ENCODE peak calls at places on chromosomes 2 and 18, in nine cellular contexts. B is nucleus accumbens; L is T-helper 2 cell; W is Calu3; M is NCI-H1092; Z is amygdala; I is NCI-H2081; O is left lobe of liver; T is activated CD4-positive, alpha-beta T cell treated with anti-CD3 and anti-CD28 coated beads, Interleukin-2, amount 50 U/mL, for 48 hours. X is an unnamed sample.

GRCh38 chr18:69838620-69839411 is 108.9 kb downstream of the CD226 start:
- DNase-seq in B (no peak), L (no peak), I (no peak), O (no peak), T (peak), M (no peak), W (peak), Z (no peak), X (no peak)

GRCh38 chr2:214014551-214015230 is 396.2 kb upstream of the VWC2L start:
- DNase-seq in I (no peak), W (no peak), O (no peak), T (no peak), L (no peak), B (no peak), Z (no peak), M (no peak), X (no peak)

GRCh38 chr2:1363367-1363766 is 49.9 kb upstream of the TPO start:
- DNase-seq in Z (no peak), I (no peak), M (no peak), L (no peak), O (no peak), B (no peak), W (no peak), T (no peak), X (no peak)

GRCh38 chr2:75130171-75130570 is 69.1 kb downstream of the TACR1 start:
- DNase-seq in O (no peak), M (no peak), W (no peak), Z (no peak), B (no peak), L (no peak), I (no peak), T (no peak), X (no peak)

GRCh38 chr18:32048507-32049091 is 30.0 kb downstream of the RNF125 start:
- DNase-seq in O (peak), B (no peak), T (no peak), L (no peak), M (no peak), W (no peak), Z (no peak), I (no peak), X (no peak)

GRCh38 chr2:47077442-47078117 is 77.5 kb downstream of the STPG4 start:
- DNase-seq in I (no peak), M (no peak), W (no peak), Z (no peak), T (no peak), B (no peak), L (no peak), O (no peak), X (no peak)

GRCh38 chr2:42197792-42198191 is 28.6 kb downstream of the EML4 start:
- DNase-seq in T (no peak), B (no peak), Z (no peak), L (no peak), I (no peak), O (no peak), W (no peak), M (no peak), X (no peak)

GRCh38 chr2:217996345-217996744 is 6.5 kb downstream of the TNS1 start:
- DNase-seq in T (no peak), W (peak), Z (no peak), M (no peak), O (no peak), L (no peak), I (no peak), B (no peak), X (no peak)

GRCh38 chr2:185381631-185382030 is 357.0 kb upstream of the FSIP2 start:
- DNase-seq in M (no peak), W (no peak), B (no peak), Z (no peak), L (no peak), O (no peak), I (no peak), T (no peak), X (no peak)

GRCh38 chr18:77405096-77405495 is 155.4 kb downstream of the GALR1 start:
- DNase-seq in W (no peak), O (no peak), T (no peak), Z (no peak), L (no peak), B (no peak), M (no peak), I (no peak), X (no peak)

X was measured in activated T-helper 9 cell treated with anti-CD3 and anti-CD28 coated beads, Interleukin-2, amount 50 U/mL, for 16 hours.